ENCODE peak calls at places on chromosome 10, in six cellular contexts. Y, N, A, Q, B and O are unnamed samples.

GRCh38 chr10:127649642-127650041 is 87.3 kb upstream of the FOXI2 start:
- DNase-seq in A (no peak), Y (no peak), N (no peak), B (peak; percentile 11), Q (peak; percentile 12), O (no peak)

GRCh38 chr10:115861864-115862263 is 411.1 kb downstream of the GFRA1 start:
- DNase-seq in N (no peak), A (peak; percentile 58), Q (no peak), Y (no peak), B (no peak), O (no peak)

GRCh38 chr10:44125879-44126675 is 258.8 kb downstream of the CXCL12 start:
- DNase-seq in Q (peak; percentile 8), N (peak; percentile 82), A (peak; percentile 87), Y (no peak), B (no peak), O (no peak)

GRCh38 chr10:108465871-108466641 is 1301.5 kb upstream of the SORCS1 start:
- DNase-seq in Q (no peak), A (no peak), Y (peak; percentile 9), N (no peak), B (no peak), O (no peak)

GRCh38 chr10:93615576-93615975 is 3.2 kb downstream of the PDE6C start:
- DNase-seq in Q (no peak), Y (no peak), B (no peak), A (no peak), N (no peak), O (no peak)

GRCh38 chr10:80199828-80200227 is 5.5 kb downstream of the ANXA11 start:
- DNase-seq in Y (no peak), Q (no peak), A (peak; percentile 96), N (peak; percentile 63), B (no peak), O (no peak)

GRCh38 chr10:68301790-68302502 is 29.9 kb upstream of the HNRNPH3 start:
- DNase-seq in Q (peak; percentile 64), Y (peak; percentile 44), A (peak; percentile 72), N (peak; percentile 32), B (peak; percentile 87), O (no peak)

GRCh38 chr10:73094249-73094850 is 2.3 kb downstream of the P4HA1 start:
- DNase-seq in Q (peak; percentile 34), B (peak; percentile 21), A (peak; percentile 52), Y (no peak), N (no peak), O (no peak)

GRCh38 chr10:45374451-45375052 is 536 bp downstream of the ALOX5 start:
- DNase-seq in A (no peak), N (no peak), B (peak; percentile 48), Q (peak; percentile 29), Y (no peak), O (no peak)

GRCh38 chr10:15742831-15743230 is 23.1 kb upstream of the ITGA8 start:
- DNase-seq in Y (no peak), A (peak; percentile 45), B (no peak), Q (no peak), N (no peak), O (no peak)

GRCh38 chr10:85570871-85571270 is 795.7 kb downstream of the GRID1 start:
- DNase-seq in Y (no peak), A (no peak), B (no peak), N (no peak), Q (no peak), O (no peak)

GRCh38 chr10:106682175-106682574 is 482.3 kb downstream of the SORCS1 start:
- DNase-seq in A (peak; percentile 36), N (no peak), B (no peak), Y (no peak), Q (no peak), O (no peak)

GRCh38 chr10:43078986-43079273 is 2.1 kb downstream of the RET start:
- DNase-seq in B (peak; percentile 32), N (no peak), A (peak; percentile 33), Q (peak; percentile 22), Y (no peak), O (no peak)

GRCh38 chr10:81914736-81915510 is 39.9 kb downstream of the NRG3 start:
- DNase-seq in A (no peak), N (no peak), B (no peak), Q (no peak), Y (no peak), O (no peak)

GRCh38 chr10:124020871-124021823 is 72.3 kb downstream of the CHST15 start:
- DNase-seq in Q (no peak), B (no peak), Y (no peak), A (no peak), N (no peak), O (no peak)

GRCh38 chr10:123284022-123284421 is 129.8 kb downstream of the BUB3 start:
- DNase-seq in B (no peak), N (no peak), Y (no peak), Q (no peak), A (no peak), O (no peak)

GRCh38 chr10:132306951-132307751 is 599 bp downstream of the STK32C start:
- DNase-seq in Q (peak; percentile 17), B (no peak), Y (peak; percentile 69), A (no peak), N (no peak), O (peak; percentile 39)

GRCh38 chr10:23538968-23539367 is 100.1 kb downstream of the OTUD1 start:
- DNase-seq in A (no peak), B (no peak), Q (no peak), Y (no peak), N (no peak), O (no peak)

GRCh38 chr10:1379601-1380000 is 323.4 kb downstream of the WDR37 start:
- DNase-seq in A (no peak), B (no peak), Q (no peak), N (no peak), Y (no peak), O (no peak)

GRCh38 chr10:127702201-127702600 is 34.8 kb upstream of the FOXI2 start:
- DNase-seq in N (no peak), B (no peak), A (no peak), Y (no peak), Q (no peak), O (no peak)

GRCh38 chr10:26857991-26858706 is 2.6 kb downstream of the ABI1 start:
- DNase-seq in B (peak; percentile 66), Q (peak; percentile 74), N (no peak), A (peak; percentile 59), Y (no peak), O (no peak)

GRCh38 chr10:66752714-66753113 is 173.1 kb upstream of the LRRTM3 start:
- DNase-seq in A (peak; percentile 48), Q (no peak), N (no peak), B (no peak), Y (no peak), O (no peak)

GRCh38 chr10:66746246-66746645 is 179.6 kb upstream of the LRRTM3 start:
- DNase-seq in B (no peak), A (peak; percentile 17), Y (no peak), N (no peak), Q (no peak), O (no peak)

GRCh38 chr10:66746711-66747110 is 179.1 kb upstream of the LRRTM3 start:
- DNase-seq in Y (no peak), A (peak; percentile 17), B (no peak), N (no peak), Q (no peak), O (no peak)

GRCh38 chr10:66747451-66747850 is 178.4 kb upstream of the LRRTM3 start:
- DNase-seq in N (peak; percentile 38), A (peak; percentile 92), Y (no peak), B (no peak), Q (no peak), O (no peak)

DNA sequence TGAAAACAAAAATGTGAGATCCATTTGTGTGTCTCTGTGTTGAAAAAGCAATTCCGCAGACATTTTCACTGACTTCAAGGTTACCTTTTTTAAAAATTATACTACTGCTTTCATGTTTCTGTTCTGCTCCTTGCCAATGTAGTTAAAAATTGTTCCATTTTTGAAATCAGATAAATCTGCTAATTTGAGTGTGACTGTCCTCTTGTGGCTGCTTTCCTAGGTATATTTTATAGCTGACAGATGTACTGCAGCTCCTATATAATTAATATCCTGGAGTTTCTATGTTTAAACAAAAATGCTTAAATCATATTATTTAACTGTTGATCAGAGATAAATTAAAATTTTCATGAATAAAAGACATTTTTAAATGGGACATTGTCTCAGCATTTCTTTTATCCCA is 177.6 kb upstream of the LRRTM3 start:
- DNase-seq in N (no peak), Q (no peak), A (peak; percentile 15), Y (no peak), B (no peak), O (no peak)
- TF ChIP-seq CTCF in N (no peak), Q (no peak), A (peak; percentile 21), Y (no peak), B (no peak), O (no peak)

GRCh38 chr10:52994370-52994769 is 221.8 kb upstream of the MBL2 start:
- DNase-seq in Y (no peak), B (no peak), A (no peak), N (no peak), Q (no peak), O (no peak)
- TF ChIP-seq CTCF in Y (no peak), B (no peak), A (no peak), N (no peak), Q (no peak), O (no peak)

GRCh38 chr10:49082767-49083166 is 32.6 kb downstream of the VSTM4 start:
- DNase-seq in Y (no peak), B (no peak), A (no peak), Q (no peak), N (no peak), O (no peak)
- TF ChIP-seq CTCF in Y (no peak), B (no peak), A (no peak), Q (no peak), N (no peak), O (no peak)

DNA sequence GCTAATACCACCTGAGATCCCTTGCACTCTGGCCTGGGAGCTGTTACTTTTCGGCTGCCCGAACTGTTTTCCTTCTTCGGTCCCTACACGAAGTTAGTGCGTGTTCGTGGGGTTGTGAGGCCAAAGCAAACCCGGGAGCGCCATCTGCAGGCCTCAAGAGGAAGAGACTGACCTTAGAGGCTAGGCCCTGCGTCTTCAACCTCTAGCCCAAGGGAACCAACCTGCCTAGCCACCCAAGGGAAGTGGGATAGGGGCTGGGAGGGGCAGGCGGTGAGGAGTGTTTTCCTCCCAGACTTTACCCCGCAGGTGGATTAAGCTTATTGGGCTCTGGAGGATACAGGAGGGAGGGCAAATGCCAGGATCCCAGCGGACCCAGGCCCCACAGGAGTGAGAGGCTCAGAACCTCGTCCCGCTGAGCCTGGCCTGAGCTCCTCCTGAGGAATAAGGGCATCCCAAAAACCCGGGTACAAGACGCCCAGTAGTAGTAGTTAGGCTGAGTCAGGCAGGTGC is 1.7 kb upstream of the PAX2 start:
- DNase-seq in A (peak; percentile 70), N (no peak), Y (peak; percentile 80), B (peak; percentile 70), Q (peak; percentile 77), O (no peak)
- TF ChIP-seq CTCF in A (peak; percentile 80), N (peak; percentile 71), Y (peak; percentile 69), B (peak; percentile 85), Q (peak; percentile 83), O (no peak)